ENCODE peak calls at places on chromosomes 11 and 22, in five cellular contexts. R is transverse colon; P is CD8-positive, alpha-beta memory T cell; J is DND-41; W is heart left ventricle. H is an unnamed sample. For H3K4me1, the result is how much of the 10 kb centered on the place peaks cover.

GRCh38 chr22:25853902-25854301 is 111.9 kb downstream of the MYO18B start:
- DNase-seq in R (no peak), P (no peak), J (no peak), W (no peak), H (no peak)

GRCh38 chr22:28246392-28246791 is 327.3 kb upstream of the PITPNB start:
- DNase-seq in R (no peak), P (no peak), J (no peak), W (no peak), H (no peak)

GRCh38 chr11:86442827-86443226 is 68.1 kb downstream of the CCDC81 start:
- DNase-seq in R (no peak), P (no peak), J (no peak), W (no peak), H (no peak)

GRCh38 chr22:19038728-19039447 is 83.3 kb downstream of the DGCR2 start:
- DNase-seq in R (no peak), P (no peak), J (no peak), W (no peak), H (no peak)

GRCh38 chr22:26656896-26657851 is at the start of gene MIAT:
- DNase-seq in R (peak), P (peak), J (peak), W (no peak), H (peak)

GRCh38 chr11:126194121-126194543 is 17.3 kb downstream of the RPUSD4 start:
- DNase-seq in R (peak), P (peak), J (peak), W (no peak), H (peak)

GRCh38 chr22:44462246-44463015 is 35.6 kb downstream of the RTL6 start:
- DNase-seq in R (no peak), P (no peak), J (no peak), W (no peak), H (no peak)

GRCh38 chr11:76318744-76319384 is 62.1 kb downstream of the THAP12 start:
- DNase-seq in R (peak), P (peak), J (peak), W (peak), H (peak)

GRCh38 chr11:126158054-126158791 is 53.2 kb downstream of the RPUSD4 start:
- DNase-seq in R (no peak), P (no peak), J (no peak), W (no peak), H (no peak)

DNA sequence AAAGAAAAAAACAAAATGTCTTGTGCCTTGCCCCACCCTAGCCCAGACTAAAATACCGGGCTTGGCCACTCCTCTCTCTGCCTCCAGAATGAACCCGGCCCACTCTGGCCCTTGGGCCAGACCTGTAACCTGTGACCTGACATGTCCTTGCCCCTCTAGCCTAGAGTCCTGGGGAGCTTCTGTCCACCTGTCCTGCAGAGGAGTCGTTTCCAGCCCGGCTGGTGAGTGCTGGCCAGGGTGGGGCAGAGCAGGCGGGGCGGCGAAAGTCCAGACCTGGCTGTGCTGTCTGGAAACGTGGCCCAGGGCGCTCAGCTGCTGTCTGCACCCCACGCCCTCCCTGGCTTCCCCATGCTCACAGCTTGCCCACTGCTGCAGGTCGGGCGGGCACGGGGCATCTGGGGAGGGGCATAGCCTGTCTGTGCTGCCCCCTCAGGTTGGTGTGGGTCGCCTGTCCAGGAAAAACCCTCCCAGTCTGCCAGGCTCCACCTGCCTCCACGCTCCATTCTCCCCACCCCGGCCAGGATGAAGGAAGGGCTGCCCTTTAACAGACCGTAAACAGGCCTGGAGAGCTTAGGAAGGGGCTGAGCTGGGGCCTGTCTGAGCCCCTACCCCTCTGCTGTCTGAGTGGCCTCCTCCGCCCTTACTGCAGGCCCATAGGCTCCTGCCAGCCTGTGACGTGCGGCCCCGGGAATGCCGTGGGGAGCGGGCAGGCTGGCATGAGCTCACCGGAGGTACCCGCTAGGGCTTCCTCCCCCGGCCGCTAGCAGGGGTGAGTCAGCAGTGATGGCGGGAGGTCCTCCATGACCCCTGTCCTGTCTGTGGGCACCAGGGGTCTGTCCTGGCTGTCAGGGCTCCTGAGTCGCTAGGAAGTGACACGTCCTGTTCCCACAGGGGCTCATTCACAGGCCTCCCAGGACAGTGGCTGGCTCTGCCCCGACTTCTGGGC is 1.9 kb downstream of the CD151 start:
- DNase-seq in R (peak), P (no peak), J (no peak), W (peak), H (peak)
- H3K4me1 ChIP-seq in R (half or more), P (under half), J (under half), W (half or more), H (half or more)

GRCh38 chr11:67040147-67040546 is 16.5 kb upstream of the RHOD start:
- DNase-seq in R (no peak), P (no peak), J (no peak), W (no peak), H (no peak)
- H3K4me1 ChIP-seq in R (under half), P (under half), J (under half), W (under half), H (under half)

DNA sequence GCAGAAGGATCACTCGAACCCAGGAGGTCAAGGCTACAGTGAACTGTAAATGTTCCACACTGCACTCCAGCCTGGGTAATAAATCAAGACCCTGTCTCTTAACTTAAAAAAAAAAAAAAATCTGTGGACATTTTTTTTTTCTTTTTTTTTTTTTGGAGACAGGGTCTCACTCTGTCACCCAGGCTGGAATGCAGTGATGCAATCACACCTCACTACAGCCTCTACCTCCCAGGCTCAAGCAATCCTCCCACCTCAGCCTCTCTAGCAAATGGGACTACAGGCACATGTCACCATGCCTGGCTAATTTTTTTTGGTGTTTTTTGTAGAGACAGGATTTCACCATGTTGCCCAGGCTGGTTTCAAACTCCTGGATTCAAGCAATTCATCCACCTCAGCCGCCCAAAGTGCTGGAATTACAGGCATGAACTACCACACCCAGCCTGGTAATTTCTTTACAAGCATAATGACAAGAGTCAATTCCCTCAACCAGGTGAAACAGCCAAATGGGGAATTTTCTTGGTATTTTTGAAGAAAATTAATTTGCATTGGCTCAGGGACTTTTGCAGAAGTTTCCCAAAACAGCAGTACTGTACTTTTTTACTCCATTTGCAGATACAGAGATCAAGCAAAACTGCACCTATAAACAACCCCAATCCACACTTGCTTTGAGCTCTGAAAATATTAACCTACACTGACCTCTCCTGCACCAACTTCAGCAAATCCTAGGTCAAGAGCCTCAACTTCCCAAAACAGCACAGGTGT is 44.0 kb downstream of the MRTFA start:
- DNase-seq in R (peak), P (no peak), J (no peak), W (no peak), H (no peak)
- H3K4me1 ChIP-seq in R (under half), P (under half), J (under half), W (under half), H (under half)

GRCh38 chr22:39128508-39128907 is 24.0 kb downstream of the CBX7 start:
- DNase-seq in R (no peak), P (no peak), J (no peak), W (no peak), H (no peak)
- H3K4me1 ChIP-seq in R (under half), P (under half), J (under half), W (under half), H (under half)

GRCh38 chr11:14764213-14764898 is 120.8 kb downstream of the PDE3B start:
- DNase-seq in R (no peak), P (no peak), J (no peak), W (no peak), H (no peak)

GRCh38 chr11:14768789-14769188 is 123.2 kb downstream of the CYP2R1 start:
- DNase-seq in R (no peak), P (peak), J (no peak), W (no peak), H (no peak)

DNA sequence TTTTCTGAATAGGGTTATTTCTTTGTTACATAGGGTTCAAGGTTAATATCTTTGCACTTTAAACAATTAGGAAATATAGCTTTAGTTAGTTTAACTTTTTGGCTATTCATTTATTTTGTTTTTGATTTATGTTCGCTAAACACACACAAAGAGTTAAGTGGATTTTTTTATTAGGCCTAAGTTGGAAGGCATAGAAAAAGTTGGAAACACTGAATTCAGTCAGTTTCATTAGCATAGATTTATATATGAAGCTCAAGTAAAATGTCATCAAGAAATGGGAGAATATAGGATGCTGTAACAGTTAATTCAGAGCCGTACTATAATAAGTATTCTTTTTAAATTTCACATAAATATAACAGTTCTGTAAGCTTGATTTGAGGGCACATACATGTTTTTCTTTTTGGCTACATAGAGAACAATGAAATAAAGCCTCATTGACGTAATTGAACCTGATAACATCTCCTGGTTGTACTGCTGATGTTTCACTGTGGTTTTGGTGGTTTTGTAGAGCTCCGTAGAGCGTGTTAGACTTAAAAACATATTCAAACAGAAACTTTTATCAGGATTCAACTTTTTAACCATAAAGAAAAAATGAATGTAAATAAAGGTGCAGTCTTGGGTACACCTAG is 121.4 kb downstream of the PDE3B start:
- DNase-seq in R (no peak), P (peak), J (peak), W (no peak), H (no peak)
- H3K4me1 ChIP-seq in R (under half), P (half or more), J (under half), W (under half), H (under half)

GRCh38 chr11:75033916-75034315 is 45.2 kb downstream of the NEU3 start:
- DNase-seq in R (no peak), P (no peak), J (no peak), W (no peak), H (no peak)

GRCh38 chr11:75031224-75031753 is 42.6 kb downstream of the NEU3 start:
- DNase-seq in R (no peak), P (no peak), J (no peak), W (no peak), H (no peak)

GRCh38 chr11:75032550-75032935 is 43.8 kb downstream of the NEU3 start:
- DNase-seq in R (no peak), P (no peak), J (no peak), W (no peak), H (no peak)

GRCh38 chr11:75029836-75030631 is 41.3 kb downstream of the NEU3 start:
- DNase-seq in R (no peak), P (no peak), J (no peak), W (no peak), H (no peak)

DNA sequence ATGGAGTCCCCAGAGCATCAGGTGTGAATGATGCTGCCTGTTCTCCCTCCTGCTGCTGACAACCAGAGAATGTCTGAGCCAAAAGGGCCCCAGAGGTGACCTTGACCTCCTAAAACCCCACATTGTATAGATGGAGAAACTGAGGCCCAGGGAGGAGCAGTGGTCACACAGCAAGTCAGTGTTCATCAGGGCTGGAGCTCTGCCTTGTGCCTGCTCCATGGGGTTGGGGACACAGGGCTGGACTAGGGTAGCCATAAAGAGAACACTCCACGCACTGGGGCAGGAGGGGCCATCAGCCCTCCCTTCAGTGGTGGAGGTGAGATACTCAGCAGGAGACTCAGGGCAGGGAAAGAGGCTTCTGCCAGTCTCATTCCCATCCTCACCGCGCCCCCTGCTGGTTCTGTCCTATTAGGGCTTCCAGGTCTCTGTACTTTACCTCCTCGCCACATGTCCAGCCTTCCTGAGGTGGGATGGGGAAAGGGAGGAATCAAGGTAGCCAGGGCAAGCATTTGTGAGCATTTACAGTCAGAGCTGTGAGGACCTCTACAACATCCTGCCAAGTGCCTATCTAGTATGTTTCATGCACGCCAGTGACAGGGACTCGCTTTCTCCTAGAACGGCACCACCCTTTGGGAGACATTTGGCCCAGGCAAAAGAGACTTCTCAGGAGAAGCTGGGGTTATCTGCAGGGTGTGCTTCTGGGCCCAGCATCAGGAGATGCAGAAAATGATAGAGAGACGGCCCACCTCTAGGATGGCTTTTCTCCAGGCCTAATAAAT is 43.2 kb downstream of the NEU3 start:
- DNase-seq in R (peak), P (peak), J (peak), W (peak), H (peak)
- H3K4me1 ChIP-seq in R (under half), P (under half), J (under half), W (under half), H (under half)

DNA sequence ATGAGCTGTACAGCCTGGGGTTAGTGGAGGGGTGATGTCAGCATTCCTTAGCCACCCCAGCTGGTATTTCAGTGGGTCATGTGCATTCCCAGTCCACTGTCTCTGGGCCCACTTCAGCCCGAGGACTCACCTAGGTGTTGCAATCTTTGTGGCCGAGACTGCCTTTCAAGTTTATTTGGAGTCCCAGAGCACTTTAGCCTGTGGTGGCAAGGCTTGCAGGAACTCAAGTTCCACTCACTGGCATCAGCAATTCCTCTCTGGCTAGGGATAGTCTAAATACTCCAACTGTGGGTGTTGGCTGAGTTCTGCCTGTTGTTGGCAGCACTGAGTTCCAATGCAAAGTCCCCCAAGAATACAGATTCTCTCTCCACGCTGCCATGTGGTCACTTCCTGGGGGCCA is 191.6 kb upstream of the PGR start:
- DNase-seq in R (no peak), P (no peak), J (no peak), W (no peak), H (no peak)
- H3K4me1 ChIP-seq in R (under half), P (under half), J (under half), W (under half), H (under half)

DNA sequence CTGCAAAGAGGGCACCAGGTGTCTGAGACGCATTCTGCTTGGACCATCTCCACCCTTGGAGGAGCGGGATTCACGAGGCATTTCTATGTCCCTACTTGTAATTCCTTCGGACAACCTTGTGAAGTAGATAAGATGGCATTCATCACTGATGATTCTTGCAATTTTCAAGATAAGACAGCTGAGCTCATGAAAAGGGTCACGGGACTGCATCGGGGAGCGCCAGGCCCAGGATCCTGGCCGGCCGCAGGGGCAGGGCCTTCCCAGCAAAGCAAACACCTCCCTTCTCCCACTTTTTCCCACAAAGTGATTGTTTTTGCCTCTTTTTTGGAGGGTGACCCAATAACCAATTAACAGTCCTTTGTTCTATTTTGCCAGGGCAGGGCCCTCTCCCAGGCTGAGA is 8.4 kb downstream of the LIF start:
- DNase-seq in R (no peak), P (no peak), J (no peak), W (no peak), H (no peak)
- H3K4me1 ChIP-seq in R (under half), P (under half), J (under half), W (under half), H (under half)